ENCODE peak calls at places on chromosomes 2 and 18, in ten cellular contexts. K is GM19239; F is amniotic stem cell; X is stimulated activated CD8-positive, alpha-beta memory T cell treated with anti-CD3 and anti-CD28 coated beads, Interleukin-12 subunit alpha, Interleukin-12 subunit beta, amount 100 ng/mL, for 4 hours; Z is NCI-H1105; A is EH; N is stomach; C is midbrain; Y is aorta; U is NCI-H2029 treated with DMSO at 0.1 percent for 48 hours. H is an unnamed sample.

GRCh38 chr2:141020346-141020745 is 1110.5 kb downstream of the LRP1B start:
- DNase-seq in K (no peak), F (no peak), X (no peak), Z (no peak), A (peak; percentile 11), N (no peak), C (no peak), Y (no peak), U (no peak), H (no peak)

GRCh38 chr2:223050900-223051299 is 1.1 kb upstream of the KCNE4 start:
- DNase-seq in K (no peak), F (no peak), X (no peak), Z (no peak), A (peak; percentile 82), N (no peak), C (no peak), Y (peak; percentile 55), U (no peak), H (no peak)

GRCh38 chr2:25964891-25965290 is 17.4 kb downstream of the KIF3C start:
- DNase-seq in K (no peak), F (no peak), X (no peak), Z (no peak), A (peak; percentile 29), N (no peak), C (peak; percentile 37), Y (no peak), U (no peak), H (no peak)

GRCh38 chr2:109126501-109126860 is 2.5 kb upstream of the SH3RF3 start:
- DNase-seq in K (no peak), F (peak; percentile 19), X (no peak), Z (no peak), A (peak; percentile 93), N (no peak), C (no peak), Y (no peak), U (no peak), H (no peak)

GRCh38 chr2:54757496-54757895 is 34.0 kb downstream of the EML6 start:
- DNase-seq in K (peak; percentile 16), F (no peak), X (no peak), Z (no peak), A (peak; percentile 27), N (no peak), C (no peak), Y (no peak), U (no peak), H (no peak)

GRCh38 chr18:21241224-21242131 is 554 bp upstream of the GREB1L start:
- DNase-seq in K (no peak), F (no peak), X (no peak), Z (no peak), A (peak; percentile 11), N (no peak), C (no peak), Y (peak; percentile 46), U (no peak), H (no peak)

GRCh38 chr2:57497489-57498096 is 549.0 kb upstream of the VRK2 start:
- DNase-seq in K (peak; percentile 2), F (peak; percentile 63), X (no peak), Z (peak; percentile 33), A (peak; percentile 67), N (peak; percentile 53), C (peak; percentile 66), Y (no peak), U (peak; percentile 36), H (no peak)

GRCh38 chr2:172350844-172351480 is 76.4 kb upstream of the ITGA6 start:
- DNase-seq in K (no peak), F (no peak), X (no peak), Z (no peak), A (no peak), N (peak; percentile 94), C (peak; percentile 79), Y (peak; percentile 79), U (peak; percentile 5), H (peak; percentile 82)

GRCh38 chr18:74412106-74412880 is 44.8 kb downstream of the DIPK1C start:
- DNase-seq in K (no peak), F (no peak), X (no peak), Z (no peak), A (no peak), N (no peak), C (peak; percentile 84), Y (no peak), U (no peak), H (no peak)

GRCh38 chr2:80496770-80497169 is 192.2 kb upstream of the LRRTM1 start:
- DNase-seq in K (no peak), F (peak; percentile 4), X (no peak), Z (no peak), A (peak; percentile 82), N (no peak), C (no peak), Y (no peak), U (no peak), H (no peak)

GRCh38 chr2:237752761-237753165 is 45.8 kb upstream of the RBM44 start:
- DNase-seq in K (peak; percentile 59), F (no peak), X (no peak), Z (no peak), A (no peak), N (no peak), C (no peak), Y (no peak), U (no peak), H (no peak)

GRCh38 chr2:231200805-231201474 is 2.5 kb downstream of the ARMC9 start:
- DNase-seq in K (no peak), F (peak; percentile 75), X (no peak), Z (no peak), A (peak; percentile 90), N (no peak), C (no peak), Y (no peak), U (no peak), H (no peak)

GRCh38 chr2:186339716-186340115 is 146.3 kb upstream of the ZC3H15 start:
- DNase-seq in K (no peak), F (no peak), X (no peak), Z (no peak), A (peak; percentile 11), N (no peak), C (no peak), Y (no peak), U (no peak), H (no peak)

GRCh38 chr2:177445223-177445622 is 52.6 kb downstream of the AGPS start:
- DNase-seq in K (no peak), F (no peak), X (no peak), Z (no peak), A (no peak), N (no peak), C (no peak), Y (no peak), U (no peak), H (no peak)